ENCODE peak calls at places on chromosomes 2 and 18, in eight cellular contexts. A, L, J, P, C, G, I and M are unnamed samples.

GRCh38 chr2:102512161-102512560 is 39.1 kb downstream of the SLC9A4 start:
- DNase-seq in G (no peak), J (no peak), L (no peak), P (no peak), I (no peak), A (no peak), C (no peak), M (no peak)

GRCh38 chr18:54787098-54787497 is 41.2 kb upstream of the RAB27B start:
- DNase-seq in C (no peak), A (no peak), P (no peak), I (peak; percentile 36), J (no peak), L (no peak), G (no peak), M (no peak)

GRCh38 chr18:62436636-62437519 is 85.9 kb upstream of the ZCCHC2 start:
- DNase-seq in J (no peak), P (peak; percentile 94), L (no peak), G (peak; percentile 56), I (peak; percentile 75), A (peak; percentile 71), C (peak; percentile 62), M (peak; percentile 70)

GRCh38 chr2:239870863-239871262 is 154.3 kb downstream of the NDUFA10 start:
- DNase-seq in L (no peak), P (no peak), C (no peak), J (no peak), A (no peak), I (no peak), G (no peak), M (no peak)

GRCh38 chr2:163655672-163656071 is 80.1 kb downstream of the FIGN start:
- DNase-seq in C (no peak), G (no peak), I (no peak), A (no peak), L (no peak), J (no peak), P (no peak), M (no peak)

GRCh38 chr2:60493804-60494392 is 59.6 kb downstream of the BCL11A start:
- DNase-seq in A (no peak), P (no peak), L (no peak), J (no peak), G (no peak), I (no peak), C (no peak), M (no peak)

GRCh38 chr2:134453973-134454372 is 200.1 kb downstream of the MGAT5 start:
- DNase-seq in L (no peak), J (no peak), C (no peak), G (no peak), P (no peak), I (peak; percentile 9), A (no peak), M (no peak)

GRCh38 chr2:172516299-172516698 is 39.6 kb upstream of the PDK1 start:
- DNase-seq in L (no peak), C (no peak), I (no peak), J (no peak), P (no peak), A (no peak), G (peak; percentile 93), M (no peak)

GRCh38 chr2:236503583-236503982 is 66.0 kb upstream of the ACKR3 start:
- DNase-seq in C (no peak), P (no peak), L (no peak), J (no peak), A (no peak), G (no peak), I (no peak), M (no peak)

GRCh38 chr2:8088810-8089209 is 593.0 kb upstream of the ID2 start:
- DNase-seq in I (no peak), P (no peak), J (no peak), G (no peak), L (no peak), A (no peak), C (no peak), M (no peak)

GRCh38 chr2:217434183-217434620 is 568.6 kb downstream of the TNS1 start:
- DNase-seq in G (peak; percentile 99), I (peak; percentile 59), A (peak; percentile 76), L (peak; percentile 27), J (peak; percentile 71), C (peak; percentile 87), P (peak; percentile 96), M (peak; percentile 85)

GRCh38 chr2:33529771-33530481 is 53.5 kb downstream of the RASGRP3 start:
- DNase-seq in L (peak; percentile 9), P (no peak), C (no peak), I (no peak), A (no peak), J (peak; percentile 15), G (peak; percentile 98), M (no peak)

GRCh38 chr2:238379096-238379810 is 47.5 kb upstream of the ASB1 start:
- DNase-seq in P (no peak), I (peak; percentile 37), A (no peak), L (peak; percentile 16), J (no peak), C (no peak), G (peak; percentile 77), M (no peak)

GRCh38 chr2:241885701-241886643 is 16.4 kb downstream of the RTP5 start:
- DNase-seq in G (no peak), L (no peak), P (no peak), J (no peak), A (no peak), I (no peak), C (no peak), M (no peak)

GRCh38 chr2:99336780-99337163 is 417 bp upstream of the EIF5B start:
- DNase-seq in P (no peak), G (no peak), I (no peak), A (no peak), L (no peak), C (no peak), J (no peak), M (peak; percentile 5)

GRCh38 chr18:27704721-27705361 is 472.1 kb downstream of the CDH2 start:
- DNase-seq in J (no peak), A (no peak), P (no peak), C (no peak), G (no peak), L (no peak), I (no peak), M (no peak)

GRCh38 chr2:60260646-60261296 is 292.7 kb downstream of the BCL11A start:
- DNase-seq in A (no peak), J (no peak), C (peak; percentile 87), L (peak; percentile 2), G (no peak), P (peak; percentile 82), I (peak; percentile 27), M (peak; percentile 52)

DNA sequence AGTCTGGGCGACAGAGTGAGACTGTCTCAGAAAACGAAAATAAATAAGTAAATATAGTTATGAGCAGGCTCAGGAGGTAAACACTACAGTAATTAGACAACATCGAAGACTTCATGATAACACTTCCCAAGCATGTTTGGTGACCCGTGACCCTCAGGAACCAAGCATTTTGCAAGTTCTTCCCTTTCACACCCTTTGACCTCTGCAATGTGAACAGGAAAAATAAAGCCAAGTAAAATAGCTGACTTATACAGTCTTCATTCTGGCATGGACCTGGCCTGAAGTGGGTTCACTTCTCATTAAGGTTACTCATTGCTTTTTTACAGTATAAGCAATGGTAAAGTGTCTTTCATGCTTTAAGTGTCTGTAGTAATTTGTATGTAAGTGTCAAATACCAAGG is 15.3 kb upstream of the TGIF1 start:
- DNase-seq in J (no peak), P (no peak), L (no peak), A (no peak), C (no peak), G (no peak), I (no peak), M (no peak)
- H3K4me3 ChIP-seq in J (no peak overlapping the region), P (no peak overlapping the region), L (no peak overlapping the region), A (no peak overlapping the region), C (no peak overlapping the region), G (no peak overlapping the region), I (no peak overlapping the region), M (no peak overlapping the region)

GRCh38 chr18:55853268-55853667 is 265.3 kb upstream of the TCF4 start:
- DNase-seq in G (no peak), C (no peak), P (no peak), J (no peak), A (no peak), L (no peak), I (no peak), M (no peak)
- TF ChIP-seq POLR2A in G (no peak), C (no peak), P (no peak), J (no peak), A (no peak), L (no peak), I (no peak), M (no peak)

DNA sequence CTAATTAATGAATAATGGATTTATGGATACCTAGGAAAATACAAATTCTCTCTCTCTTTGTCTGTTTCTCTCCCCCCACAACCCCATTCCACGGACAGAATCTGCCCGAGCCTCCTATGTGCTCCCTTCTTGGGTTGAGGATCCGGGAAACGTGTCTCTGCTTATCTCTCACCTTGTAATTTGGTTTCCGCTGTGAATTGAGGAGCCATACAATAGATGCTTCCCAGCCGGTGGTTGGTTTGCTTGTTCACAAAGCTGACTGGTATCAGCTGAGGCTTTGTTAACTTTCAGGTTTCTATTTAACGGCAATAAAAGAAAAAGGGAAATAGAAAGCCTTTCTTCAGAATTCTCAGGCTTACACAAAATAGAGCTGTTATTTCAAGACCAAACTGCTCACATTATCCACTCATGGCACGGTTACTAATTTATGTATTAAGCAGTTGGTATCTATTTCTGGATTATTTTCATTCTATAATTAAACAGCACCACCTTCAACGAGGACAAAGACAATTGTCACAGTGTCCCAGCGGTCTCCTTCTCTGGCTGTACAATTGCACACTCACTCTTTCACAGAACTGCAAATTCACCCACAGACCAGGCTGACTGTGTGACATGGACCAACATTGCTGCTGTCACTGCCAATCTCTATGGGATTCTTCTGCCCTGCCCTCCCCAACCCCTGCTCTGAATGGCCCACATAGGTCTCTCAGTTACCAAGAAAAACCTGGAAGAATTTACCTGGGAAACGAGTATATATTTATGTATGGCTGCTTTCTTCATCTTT is 26.3 kb downstream of the LRRC30 start:
- DNase-seq in C (no peak), I (no peak), J (no peak), P (no peak), G (no peak), A (no peak), L (no peak), M (no peak)
- H3K9me3 ChIP-seq in C (no peaks in the 10 kb centered on the region), I (no peaks in the 10 kb centered on the region), J (no peaks in the 10 kb centered on the region), P (no peaks in the 10 kb centered on the region), G (no peaks in the 10 kb centered on the region), A (no peaks in the 10 kb centered on the region), L (no peaks in the 10 kb centered on the region), M (no peaks in the 10 kb centered on the region)

GRCh38 chr2:96238266-96238665 is 27.5 kb downstream of the TMEM127 start:
- DNase-seq in C (no peak), J (no peak), P (no peak), G (no peak), A (no peak), I (no peak), L (no peak), M (no peak)

GRCh38 chr2:96240341-96241038 is 25.3 kb downstream of the TMEM127 start:
- DNase-seq in J (no peak), C (no peak), A (no peak), P (no peak), G (no peak), L (no peak), I (no peak), M (no peak)

GRCh38 chr2:96239091-96239490 is 26.7 kb downstream of the TMEM127 start:
- DNase-seq in A (no peak), C (no peak), P (no peak), L (no peak), I (no peak), G (no peak), J (no peak), M (no peak)

GRCh38 chr2:96241227-96241626 is 24.6 kb downstream of the TMEM127 start:
- DNase-seq in A (no peak), J (no peak), G (no peak), C (no peak), L (no peak), I (no peak), P (no peak), M (no peak)

GRCh38 chr2:96239745-96240264 is 26.0 kb downstream of the TMEM127 start:
- DNase-seq in J (no peak), C (no peak), I (no peak), P (no peak), L (no peak), A (no peak), G (no peak), M (no peak)
- H3K4me3 ChIP-seq in J (no peak overlapping the region), C (no peak overlapping the region), I (no peak overlapping the region), P (no peak overlapping the region), L (no peak overlapping the region), A (no peak overlapping the region), G (no peak overlapping the region), M (no peak overlapping the region)